ENCODE peak calls at places on chromosomes 16 and 17, in nine cellular contexts. A, U, B, E, D, S, J, K and C are unnamed samples.

GRCh38 chr17:43013296-43013695 is 6.7 kb downstream of the IFI35 start:
- DNase-seq in A (no peak), U (no peak), B (no peak), E (no peak), D (no peak), S (no peak), J (no peak), K (no peak), C (no peak)

GRCh38 chr16:56744996-56745640 is 15.2 kb downstream of the NUP93 start:
- DNase-seq in A (no peak), U (no peak), B (peak), E (no peak), D (no peak), S (no peak), J (no peak), K (no peak), C (peak)

GRCh38 chr17:36921131-36921851 is 16.0 kb upstream of the LHX1 start:
- DNase-seq in A (no peak), U (peak), B (peak), E (no peak), D (no peak), S (no peak), J (no peak), K (peak), C (peak)

GRCh38 chr17:82589851-82590180 is 58.4 kb downstream of the WDR45B start:
- DNase-seq in A (no peak), U (no peak), B (no peak), E (no peak), D (no peak), S (no peak), J (no peak), K (no peak), C (no peak)

GRCh38 chr16:17245727-17246576 is 224.8 kb downstream of the XYLT1 start:
- DNase-seq in A (no peak), U (no peak), B (peak), E (no peak), D (no peak), S (no peak), J (no peak), K (no peak), C (no peak)

GRCh38 chr17:48261297-48261880 is 153.8 kb downstream of the SNX11 start:
- DNase-seq in A (no peak), U (peak), B (no peak), E (peak), D (peak), S (no peak), J (peak), K (no peak), C (peak)

GRCh38 chr17:80892019-80892855 is 99.4 kb upstream of the CHMP6 start:
- DNase-seq in A (peak), U (peak), B (peak), E (no peak), D (peak), S (no peak), J (peak), K (no peak), C (no peak)

GRCh38 chr17:73874008-73874407 is 229.8 kb upstream of the SDK2 start:
- DNase-seq in A (no peak), U (no peak), B (no peak), E (no peak), D (peak), S (no peak), J (no peak), K (no peak), C (no peak)

GRCh38 chr17:34579979-34580684 is 750 bp downstream of the TMEM132E start:
- DNase-seq in A (no peak), U (no peak), B (peak), E (peak), D (no peak), S (no peak), J (peak), K (no peak), C (no peak)

GRCh38 chr17:19592316-19592715 is 56.2 kb upstream of the ALDH3A2 start:
- DNase-seq in A (no peak), U (no peak), B (no peak), E (no peak), D (no peak), S (no peak), J (no peak), K (no peak), C (no peak)

GRCh38 chr17:29732613-29733012 is 109.9 kb upstream of the CORO6 start:
- DNase-seq in A (no peak), U (no peak), B (no peak), E (no peak), D (peak), S (no peak), J (no peak), K (no peak), C (peak)

GRCh38 chr17:48600244-48601098 is 4.3 kb downstream of the HOXB6 start:
- DNase-seq in A (no peak), U (no peak), B (no peak), E (no peak), D (no peak), S (no peak), J (no peak), K (no peak), C (peak)

GRCh38 chr17:82085031-82085861 is 12.8 kb downstream of the FASN start:
- DNase-seq in A (no peak), U (no peak), B (no peak), E (no peak), D (no peak), S (no peak), J (no peak), K (no peak), C (no peak)

GRCh38 chr17:76337413-76337777 is 16.3 kb downstream of the PRPSAP1 start:
- DNase-seq in A (no peak), U (no peak), B (no peak), E (no peak), D (no peak), S (no peak), J (no peak), K (no peak), C (peak)

GRCh38 chr17:77459018-77459755 is 318.4 kb downstream of the SEC14L1 start:
- DNase-seq in A (no peak), U (no peak), B (no peak), E (no peak), D (no peak), S (no peak), J (no peak), K (no peak), C (no peak)

GRCh38 chr17:17320188-17320910 is 17.2 kb downstream of the NT5M start:
- DNase-seq in A (no peak), U (no peak), B (peak), E (no peak), D (no peak), S (no peak), J (no peak), K (peak), C (no peak)

GRCh38 chr16:64751906-64752305 is 370.0 kb downstream of the CDH11 start:
- DNase-seq in A (no peak), U (no peak), B (no peak), E (no peak), D (peak), S (no peak), J (no peak), K (no peak), C (peak)

GRCh38 chr16:77603656-77604055 is 118.7 kb upstream of the NUDT7 start:
- DNase-seq in A (no peak), U (no peak), B (no peak), E (no peak), D (no peak), S (no peak), J (no peak), K (no peak), C (no peak)

GRCh38 chr17:15263206-15263579 is 1.9 kb downstream of the PMP22 start:
- DNase-seq in A (peak), U (peak), B (peak), E (no peak), D (no peak), S (no peak), J (peak), K (peak), C (peak)

GRCh38 chr17:75416006-75416405 is 10.5 kb upstream of the GRB2 start:
- DNase-seq in A (no peak), U (no peak), B (no peak), E (no peak), D (no peak), S (no peak), J (no peak), K (no peak), C (no peak)

GRCh38 chr16:82226327-82226726 is 56.3 kb upstream of the MPHOSPH6 start:
- DNase-seq in A (no peak), U (no peak), B (no peak), E (no peak), D (no peak), S (no peak), J (no peak), K (no peak), C (no peak)

GRCh38 chr16:87955302-87956168 is 4.3 kb downstream of the BANP start:
- DNase-seq in A (no peak), U (no peak), B (no peak), E (no peak), D (peak), S (no peak), J (no peak), K (no peak), C (no peak)

GRCh38 chr16:74501484-74502479 is 80.5 kb upstream of the CLEC18B start:
- DNase-seq in A (no peak), U (no peak), B (peak), E (peak), D (no peak), S (no peak), J (no peak), K (no peak), C (no peak)

GRCh38 chr17:79941088-79942010 is 94.3 kb downstream of the TBC1D16 start:
- DNase-seq in A (no peak), U (no peak), B (no peak), E (no peak), D (no peak), S (no peak), J (peak), K (no peak), C (no peak)

GRCh38 chr16:74521691-74522090 is 85.2 kb downstream of the GLG1 start:
- DNase-seq in A (no peak), U (peak), B (peak), E (no peak), D (peak), S (no peak), J (peak), K (no peak), C (peak)

GRCh38 chr17:40371261-40371929 is 6.9 kb upstream of the GJD3 start:
- DNase-seq in A (no peak), U (no peak), B (no peak), E (no peak), D (no peak), S (no peak), J (no peak), K (no peak), C (no peak)

GRCh38 chr17:58176200-58176599 is 9.4 kb downstream of the OR4D2 start:
- DNase-seq in A (no peak), U (no peak), B (no peak), E (no peak), D (no peak), S (no peak), J (no peak), K (no peak), C (no peak)

GRCh38 chr17:58136669-58137279 is 11.4 kb upstream of the OR4D1 start:
- DNase-seq in A (no peak), U (no peak), B (no peak), E (peak), D (no peak), S (no peak), J (peak), K (no peak), C (no peak)

GRCh38 chr17:29682987-29683386 is 60.3 kb upstream of the CORO6 start:
- DNase-seq in A (no peak), U (no peak), B (no peak), E (no peak), D (no peak), S (no peak), J (no peak), K (no peak), C (no peak)

GRCh38 chr17:61669522-61669921 is 78.5 kb upstream of the NACA2 start:
- DNase-seq in A (no peak), U (no peak), B (no peak), E (peak), D (no peak), S (no peak), J (no peak), K (no peak), C (no peak)